ENCODE peak calls at places on chromosomes 12 and 14, in ten cellular contexts. One of them, this sample, is unnamed.

GRCh38 chr14:100824946-100825690 is 800 bp upstream of the MEG3 start:
- DNase-seq in hepatocyte: no peak
- DNase-seq in upper lobe of right lung: no peak
- DNase-seq in lung: no peak
- DNase-seq in RWPE2: no peak
- DNase-seq in HepG2: no peak
- DNase-seq in sigmoid colon: no peak
- DNase-seq in BE2C: no peak
- DNase-seq in HCT116: no peak
- DNase-seq in GM23338: no peak
- DNase-seq in this sample: no peak

GRCh38 chr12:49296836-49297694 is 2.1 kb downstream of the PRPH start:
- DNase-seq in BE2C: peak; percentile 48
- DNase-seq in RWPE2: peak; percentile 76
- DNase-seq in HepG2: peak; percentile 48
- DNase-seq in upper lobe of right lung: peak; percentile 74
- DNase-seq in hepatocyte: peak; percentile 59
- DNase-seq in GM23338: peak; percentile 84
- DNase-seq in sigmoid colon: peak; percentile 54
- DNase-seq in HCT116: peak; percentile 62
- DNase-seq in lung: peak; percentile 49
- DNase-seq in this sample: no peak

GRCh38 chr14:85319998-85320397 is 209.9 kb upstream of the FLRT2 start:
- DNase-seq in HepG2: no peak
- DNase-seq in hepatocyte: no peak
- DNase-seq in lung: no peak
- DNase-seq in BE2C: no peak
- DNase-seq in sigmoid colon: no peak
- DNase-seq in upper lobe of right lung: no peak
- DNase-seq in RWPE2: no peak
- DNase-seq in HCT116: no peak
- DNase-seq in GM23338: no peak
- DNase-seq in this sample: no peak

GRCh38 chr12:112103758-112104504 is 4.7 kb downstream of the NAA25 start:
- DNase-seq in BE2C: no peak
- DNase-seq in upper lobe of right lung: no peak
- DNase-seq in GM23338: no peak
- DNase-seq in lung: no peak
- DNase-seq in HCT116: no peak
- DNase-seq in sigmoid colon: no peak
- DNase-seq in hepatocyte: no peak
- DNase-seq in HepG2: no peak
- DNase-seq in RWPE2: no peak
- DNase-seq in this sample: peak; percentile 27

GRCh38 chr14:24013654-24014514 is 25.2 kb downstream of the DHRS4L2 start:
- DNase-seq in sigmoid colon: peak; percentile 72
- DNase-seq in RWPE2: no peak
- DNase-seq in HCT116: peak; percentile 78
- DNase-seq in upper lobe of right lung: no peak
- DNase-seq in GM23338: peak; percentile 89
- DNase-seq in hepatocyte: peak; percentile 76
- DNase-seq in BE2C: peak; percentile 54
- DNase-seq in lung: peak; percentile 57
- DNase-seq in HepG2: peak; percentile 92
- DNase-seq in this sample: no peak

GRCh38 chr12:120181991-120182631 is 12.4 kb downstream of the GCN1 start:
- DNase-seq in HepG2: peak; percentile 63
- DNase-seq in GM23338: no peak
- DNase-seq in BE2C: no peak
- DNase-seq in lung: peak; percentile 51
- DNase-seq in upper lobe of right lung: no peak
- DNase-seq in RWPE2: no peak
- DNase-seq in hepatocyte: peak; percentile 19
- DNase-seq in HCT116: no peak
- DNase-seq in sigmoid colon: no peak
- DNase-seq in this sample: no peak

GRCh38 chr12:33663000-33663654 is 223.5 kb upstream of the SYT10 start:
- DNase-seq in lung: no peak
- DNase-seq in GM23338: peak; percentile 43
- DNase-seq in upper lobe of right lung: no peak
- DNase-seq in BE2C: no peak
- DNase-seq in HepG2: no peak
- DNase-seq in RWPE2: no peak
- DNase-seq in HCT116: no peak
- DNase-seq in sigmoid colon: no peak
- DNase-seq in hepatocyte: no peak
- DNase-seq in this sample: no peak

GRCh38 chr12:19144287-19144686 is 14.8 kb downstream of the PLEKHA5 start:
- DNase-seq in lung: no peak
- DNase-seq in RWPE2: no peak
- DNase-seq in upper lobe of right lung: no peak
- DNase-seq in GM23338: no peak
- DNase-seq in BE2C: no peak
- DNase-seq in HCT116: no peak
- DNase-seq in HepG2: no peak
- DNase-seq in hepatocyte: no peak
- DNase-seq in sigmoid colon: no peak
- DNase-seq in this sample: no peak

GRCh38 chr12:92403210-92404175 is 257.8 kb upstream of the BTG1 start:
- DNase-seq in GM23338: no peak
- DNase-seq in HCT116: no peak
- DNase-seq in RWPE2: no peak
- DNase-seq in lung: no peak
- DNase-seq in sigmoid colon: no peak
- DNase-seq in HepG2: no peak
- DNase-seq in hepatocyte: no peak
- DNase-seq in upper lobe of right lung: no peak
- DNase-seq in BE2C: no peak
- DNase-seq in this sample: no peak

GRCh38 chr14:38910092-38910491 is 192.9 kb downstream of the SEC23A start:
- DNase-seq in upper lobe of right lung: no peak
- DNase-seq in RWPE2: no peak
- DNase-seq in HCT116: no peak
- DNase-seq in HepG2: no peak
- DNase-seq in BE2C: no peak
- DNase-seq in sigmoid colon: no peak
- DNase-seq in GM23338: no peak
- DNase-seq in lung: no peak
- DNase-seq in hepatocyte: no peak
- DNase-seq in this sample: no peak

GRCh38 chr12:71973687-71974086 is 35.0 kb downstream of the TPH2 start:
- DNase-seq in RWPE2: no peak
- DNase-seq in HepG2: no peak
- DNase-seq in upper lobe of right lung: no peak
- DNase-seq in lung: no peak
- DNase-seq in GM23338: no peak
- DNase-seq in sigmoid colon: no peak
- DNase-seq in hepatocyte: no peak
- DNase-seq in HCT116: no peak
- DNase-seq in BE2C: no peak
- DNase-seq in this sample: no peak

DNA sequence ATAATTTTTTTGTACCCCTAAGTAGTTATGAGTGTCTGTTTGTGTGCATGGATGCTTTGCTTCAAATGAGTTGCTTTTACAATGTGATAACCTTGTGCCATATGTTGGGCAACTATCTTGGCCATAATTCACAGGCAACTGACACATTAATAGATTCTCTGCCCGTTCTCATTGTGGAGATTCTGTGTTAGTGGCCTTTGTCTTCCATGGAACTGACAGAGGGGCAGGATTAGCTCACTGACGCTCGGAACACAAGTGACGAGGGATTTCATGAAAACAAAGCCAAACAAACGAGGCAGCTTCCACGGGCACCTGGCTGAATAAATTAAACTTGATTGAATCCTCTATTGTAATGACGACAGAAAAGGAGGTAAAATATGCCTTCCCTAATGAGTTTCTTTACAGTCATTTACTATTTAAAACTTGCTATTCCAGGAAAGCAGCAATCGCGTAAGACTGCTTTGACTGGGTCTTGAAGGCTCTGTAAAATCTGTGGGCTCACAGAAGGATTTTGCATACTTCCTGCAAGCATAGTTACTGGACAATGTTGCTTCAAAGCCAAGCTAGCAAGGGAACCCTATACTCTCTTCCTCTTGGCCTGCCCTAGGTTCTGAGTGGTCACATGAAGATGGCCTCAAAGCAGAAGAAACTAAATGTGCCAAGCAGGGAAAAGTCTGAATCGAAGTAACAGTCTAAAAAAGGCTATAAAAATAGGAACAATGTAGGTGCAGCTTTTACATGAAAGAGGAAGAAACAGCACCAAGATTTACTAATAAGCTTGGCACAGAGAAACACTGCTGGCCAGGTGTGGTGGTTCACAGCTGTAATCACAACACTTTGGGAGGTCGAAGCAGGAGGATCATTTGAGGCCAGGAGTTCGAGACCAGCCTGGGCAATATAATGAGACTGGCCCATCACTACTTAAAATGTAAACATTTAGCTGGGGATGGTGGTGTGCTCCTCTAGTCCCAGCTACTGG is 28.1 kb upstream of the SINHCAF start:
- DNase-seq in HepG2: no peak
- DNase-seq in GM23338: no peak
- DNase-seq in RWPE2: no peak
- DNase-seq in hepatocyte: peak; percentile 22
- DNase-seq in HCT116: no peak
- DNase-seq in lung: no peak
- DNase-seq in upper lobe of right lung: no peak
- DNase-seq in BE2C: no peak
- DNase-seq in sigmoid colon: no peak
- DNase-seq in this sample: no peak
- H3K4me3 ChIP-seq in HepG2: no peak overlapping the region
- H3K4me3 ChIP-seq in GM23338: no peak overlapping the region
- H3K4me3 ChIP-seq in RWPE2: no peak overlapping the region
- H3K4me3 ChIP-seq in hepatocyte: no peak overlapping the region
- H3K4me3 ChIP-seq in HCT116: no peak overlapping the region
- H3K4me3 ChIP-seq in lung: no peak overlapping the region
- H3K4me3 ChIP-seq in upper lobe of right lung: no peak overlapping the region
- H3K4me3 ChIP-seq in BE2C: no peak overlapping the region
- H3K4me3 ChIP-seq in sigmoid colon: no peak overlapping the region
- H3K4me3 ChIP-seq in this sample: no peak overlapping the region

DNA sequence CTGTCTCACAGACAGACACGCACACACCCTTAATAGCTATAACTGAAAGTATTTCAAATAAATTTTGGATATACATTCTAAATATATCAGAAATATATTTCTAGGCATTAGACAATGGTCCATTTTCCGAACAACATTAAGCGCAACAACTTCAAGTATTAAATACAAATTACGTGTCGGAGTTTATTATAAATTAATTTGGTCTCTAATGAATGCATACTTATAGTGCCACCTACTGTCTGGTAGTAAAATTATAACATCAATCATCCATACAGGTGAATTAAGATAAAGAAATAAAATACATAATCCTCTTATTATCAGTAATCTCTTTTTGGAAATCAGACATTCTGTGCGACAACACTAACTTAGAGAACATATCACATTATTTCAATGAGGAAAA is 27.2 kb upstream of the CMAS start:
- DNase-seq in sigmoid colon: no peak
- DNase-seq in GM23338: no peak
- DNase-seq in hepatocyte: no peak
- DNase-seq in lung: no peak
- DNase-seq in HCT116: no peak
- DNase-seq in upper lobe of right lung: no peak
- DNase-seq in BE2C: no peak
- DNase-seq in RWPE2: no peak
- DNase-seq in HepG2: no peak
- DNase-seq in this sample: no peak
- TF ChIP-seq CTCF in sigmoid colon: peak; percentile 14
- TF ChIP-seq CTCF in GM23338: no peak
- TF ChIP-seq CTCF in hepatocyte: peak; percentile 57
- TF ChIP-seq CTCF in lung: no peak
- TF ChIP-seq CTCF in HCT116: peak; percentile 43
- TF ChIP-seq CTCF in upper lobe of right lung: peak; percentile 59
- TF ChIP-seq CTCF in BE2C: peak; percentile 40
- TF ChIP-seq CTCF in RWPE2: peak; percentile 43
- TF ChIP-seq CTCF in HepG2: peak; percentile 22
- TF ChIP-seq CTCF in this sample: peak; percentile 34

DNA sequence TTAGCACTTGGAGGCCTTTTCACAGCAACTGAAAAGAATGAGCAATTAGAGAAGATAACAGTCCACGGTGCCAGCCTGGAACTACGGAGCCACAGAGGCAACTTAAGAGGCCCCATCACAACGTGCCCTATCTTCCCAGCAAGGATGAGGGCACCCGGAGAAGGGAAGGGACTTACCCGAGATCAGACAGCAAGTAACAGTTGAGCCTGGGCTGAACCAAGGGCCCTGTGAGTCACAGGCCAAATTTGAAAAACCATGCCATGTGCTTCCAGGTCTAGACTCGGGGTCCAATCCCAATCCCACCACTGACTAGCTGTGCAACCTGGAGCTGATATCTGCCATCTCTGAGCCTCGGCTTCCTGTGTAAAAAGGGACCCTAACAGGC is 42.2 kb downstream of the PITPNM2 start:
- DNase-seq in HepG2: no peak
- DNase-seq in hepatocyte: no peak
- DNase-seq in RWPE2: no peak
- DNase-seq in upper lobe of right lung: no peak
- DNase-seq in HCT116: no peak
- DNase-seq in lung: no peak
- DNase-seq in sigmoid colon: no peak
- DNase-seq in BE2C: no peak
- DNase-seq in GM23338: no peak
- DNase-seq in this sample: no peak
- H3K4me1 ChIP-seq in HepG2: peaks cover 45% of the 10 kb centered on the region
- H3K4me1 ChIP-seq in hepatocyte: no peaks in the 10 kb centered on the region
- H3K4me1 ChIP-seq in RWPE2: peaks cover 7% of the 10 kb centered on the region
- H3K4me1 ChIP-seq in upper lobe of right lung: peaks cover 32% of the 10 kb centered on the region
- H3K4me1 ChIP-seq in HCT116: peaks cover 8% of the 10 kb centered on the region
- H3K4me1 ChIP-seq in lung: peaks cover 17% of the 10 kb centered on the region
- H3K4me1 ChIP-seq in sigmoid colon: no peaks in the 10 kb centered on the region
- H3K4me1 ChIP-seq in BE2C: no peaks in the 10 kb centered on the region
- H3K4me1 ChIP-seq in GM23338: peaks cover 25% of the 10 kb centered on the region
- H3K4me1 ChIP-seq in this sample: peaks cover 28% of the 10 kb centered on the region

DNA sequence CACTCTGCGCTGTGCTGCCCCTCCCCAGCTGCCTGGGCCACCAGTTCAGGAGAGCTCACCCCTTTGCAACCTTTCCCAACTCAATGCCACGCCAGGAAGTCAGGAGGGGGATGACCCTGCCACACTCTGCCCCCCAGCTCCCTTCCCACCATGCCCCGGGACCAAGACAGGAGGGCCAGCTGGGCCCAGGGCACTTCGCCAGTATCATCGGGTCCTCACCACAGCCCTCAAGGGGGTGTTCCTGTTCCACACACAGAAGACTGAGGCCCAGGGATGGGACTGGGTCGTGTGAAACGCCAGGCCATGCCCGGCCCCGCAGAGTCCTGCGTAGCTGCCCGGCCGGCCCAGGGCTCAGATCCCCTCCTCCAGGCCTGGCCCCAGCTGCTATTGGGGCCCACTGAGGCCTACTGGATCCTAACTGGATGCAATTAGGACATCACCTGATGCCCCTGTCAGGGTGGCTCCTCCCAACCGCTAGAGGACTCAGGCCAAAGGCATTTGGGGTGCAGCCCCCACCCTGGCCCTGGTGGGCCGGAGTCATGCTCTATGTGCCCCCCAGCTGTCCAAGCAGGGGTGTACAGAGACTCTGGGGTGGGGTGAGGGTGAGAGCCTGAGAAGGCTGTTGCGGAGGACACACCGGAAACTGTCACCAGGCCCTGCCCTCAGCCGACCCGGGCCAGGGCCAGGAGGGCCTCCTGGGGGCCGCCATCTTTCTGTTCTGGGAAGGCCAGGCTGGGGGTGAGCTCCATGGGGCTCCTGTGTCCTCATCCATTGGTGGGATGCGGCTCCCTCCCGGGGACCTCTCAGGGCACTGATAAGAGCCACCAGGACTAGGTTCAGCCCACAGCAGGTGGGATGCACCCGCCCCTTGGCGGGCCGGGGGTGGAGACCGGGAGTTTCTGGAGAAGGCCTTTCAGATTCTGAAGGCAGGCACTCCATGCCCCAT is 29.3 kb upstream of the ANKRD9 start:
- DNase-seq in upper lobe of right lung: no peak
- DNase-seq in HepG2: peak; percentile 81
- DNase-seq in lung: no peak
- DNase-seq in HCT116: no peak
- DNase-seq in BE2C: no peak
- DNase-seq in hepatocyte: peak; percentile 9
- DNase-seq in GM23338: no peak
- DNase-seq in RWPE2: no peak
- DNase-seq in sigmoid colon: no peak
- DNase-seq in this sample: no peak
- H3K4me3 ChIP-seq in upper lobe of right lung: no peak overlapping the region
- H3K4me3 ChIP-seq in HepG2: peak overlapping the region; percentile 78
- H3K4me3 ChIP-seq in lung: no peak overlapping the region
- H3K4me3 ChIP-seq in HCT116: no peak overlapping the region
- H3K4me3 ChIP-seq in BE2C: no peak overlapping the region
- H3K4me3 ChIP-seq in hepatocyte: no peak overlapping the region
- H3K4me3 ChIP-seq in GM23338: no peak overlapping the region
- H3K4me3 ChIP-seq in RWPE2: no peak overlapping the region
- H3K4me3 ChIP-seq in sigmoid colon: no peak overlapping the region
- H3K4me3 ChIP-seq in this sample: no peak overlapping the region

This sample was measured in tibial artery.